ENCODE peak calls at places on chromosomes 7 and 10, in six cellular contexts. Y, J, S, U, N and E are unnamed samples.
A peak's percentile ranks its signal among the peaks of the same experiment; 100 is the strongest.

GRCh38 chr7:134140889-134141867 is 14.0 kb downstream of the LRGUK start:
- DNase-seq in Y (peak; percentile 58), J (peak; percentile 79), S (peak; percentile 53), U (peak; percentile 66), N (peak; percentile 46), E (peak; percentile 74)

GRCh38 chr7:36747251-36747968 is 23.1 kb upstream of the AOAH start:
- DNase-seq in Y (no peak), J (peak; percentile 94), S (no peak), U (no peak), N (no peak), E (no peak)

GRCh38 chr7:44618754-44619153 is 12.3 kb downstream of the OGDH start:
- DNase-seq in Y (no peak), J (no peak), S (no peak), U (no peak), N (peak; percentile 52), E (no peak)

GRCh38 chr10:78458983-78459638 is 425.4 kb downstream of the RPS24 start:
- DNase-seq in Y (peak; percentile 59), J (peak; percentile 83), S (no peak), U (no peak), N (no peak), E (no peak)

GRCh38 chr7:39154815-39155214 is 177.1 kb downstream of the POU6F2 start:
- DNase-seq in Y (no peak), J (peak; percentile 15), S (no peak), U (no peak), N (no peak), E (no peak)

GRCh38 chr7:138186951-138187351 is 110.7 kb downstream of the AKR1D1 start:
- DNase-seq in Y (no peak), J (peak; percentile 70), S (no peak), U (no peak), N (no peak), E (no peak)

GRCh38 chr10:35331894-35332640 is 4.2 kb upstream of the CCNY start:
- DNase-seq in Y (no peak), J (peak; percentile 78), S (peak; percentile 82), U (no peak), N (no peak), E (no peak)

GRCh38 chr7:123647106-123647730 is 8.4 kb upstream of the LMOD2 start:
- DNase-seq in Y (no peak), J (no peak), S (no peak), U (no peak), N (no peak), E (no peak)

GRCh38 chr10:95660283-95660682 is 3.8 kb upstream of the ALDH18A1 start:
- DNase-seq in Y (no peak), J (no peak), S (peak; percentile 35), U (no peak), N (no peak), E (no peak)